ENCODE peak calls at places on chromosomes 1 and 21, in five cellular contexts. L is MM.1S, Z is transverse colon, N is left lung, X is sigmoid colon. Q is an unnamed sample. For H3K4me1, the result is how much of the 10 kb centered on the place peaks cover.

GRCh38 chr21:38223893-38224540 is 32.8 kb upstream of the KCNJ15 start:
- DNase-seq in N (no peak), L (no peak), X (no peak), Z (no peak), Q (peak)

GRCh38 chr21:22019766-22020165 is 1021.6 kb downstream of the NCAM2 start:
- DNase-seq in N (no peak), L (no peak), X (no peak), Z (no peak), Q (no peak)

GRCh38 chr21:26964379-26964778 is 2.5 kb downstream of the ADAMTS5 start:
- DNase-seq in L (no peak), X (peak), N (peak), Z (peak), Q (peak)

GRCh38 chr1:116763787-116764465 is 9.7 kb downstream of the CD2 start:
- DNase-seq in Z (peak), X (no peak), N (no peak), L (peak), Q (no peak)

GRCh38 chr1:116165572-116165971 is 54.4 kb downstream of the MAB21L3 start:
- DNase-seq in L (no peak), N (no peak), X (no peak), Z (no peak), Q (peak)

GRCh38 chr1:16167331-16168143 is 11.7 kb upstream of the EPHA2 start:
- DNase-seq in L (peak), Z (peak), N (peak), X (no peak), Q (peak)

GRCh38 chr1:42963378-42964005 is 4.8 kb upstream of the SLC2A1 start:
- DNase-seq in Z (no peak), X (no peak), L (no peak), N (no peak), Q (no peak)

GRCh38 chr1:78005755-78006154 is 1.0 kb downstream of the DNAJB4 start:
- DNase-seq in L (no peak), X (no peak), N (no peak), Z (peak), Q (no peak)

GRCh38 chr1:235758931-235759330 is 107.8 kb downstream of the LYST start:
- DNase-seq in X (no peak), L (no peak), N (no peak), Z (no peak), Q (no peak)

GRCh38 chr1:33372162-33372561 is 51.3 kb upstream of the A3GALT2 start:
- DNase-seq in Z (no peak), N (no peak), L (no peak), X (no peak), Q (no peak)

GRCh38 chr21:44845418-44846200 is 27.7 kb upstream of the SUMO3 start:
- DNase-seq in L (peak), N (peak), Z (peak), X (peak), Q (peak)

GRCh38 chr1:28112388-28113311 is 24.2 kb upstream of the EYA3 start:
- DNase-seq in X (no peak), Z (peak), N (no peak), L (peak), Q (no peak)

GRCh38 chr1:209434066-209434465 is 149.4 kb upstream of the CAMK1G start:
- DNase-seq in Z (no peak), X (no peak), L (peak), N (no peak), Q (no peak)

GRCh38 chr1:63087966-63088365 is 234.4 kb upstream of the FOXD3 start:
- DNase-seq in N (no peak), L (no peak), X (no peak), Z (no peak), Q (no peak)

GRCh38 chr1:206911064-206911663 is 10.6 kb downstream of the FCMR start:
- DNase-seq in N (no peak), X (no peak), Z (no peak), L (peak), Q (peak)

GRCh38 chr1:76770979-76771378 is 96.3 kb upstream of the ST6GALNAC5 start:
- DNase-seq in Z (no peak), L (no peak), N (no peak), X (no peak), Q (no peak)

GRCh38 chr1:202811296-202812175 is 782 bp downstream of the PCAT6 start:
- DNase-seq in X (peak), N (peak), L (no peak), Z (peak), Q (peak)

GRCh38 chr1:31483012-31483946 is 70.3 kb downstream of the SERINC2 start:
- DNase-seq in X (peak), Z (peak), L (no peak), N (no peak), Q (peak)

GRCh38 chr21:14815001-14815400 is 249.8 kb downstream of the NRIP1 start:
- DNase-seq in N (no peak), L (no peak), X (no peak), Z (no peak), Q (no peak)

GRCh38 chr1:160862151-160863061 is at the start of gene CD244:
- DNase-seq in L (no peak), Z (peak), X (no peak), N (peak), Q (peak)

GRCh38 chr1:66431999-66432398 is 102.0 kb upstream of the SGIP1 start:
- DNase-seq in L (peak), X (no peak), N (no peak), Z (no peak), Q (no peak)

GRCh38 chr1:167126317-167126716 is 32.4 kb downstream of the STYXL2 start:
- DNase-seq in L (no peak), N (peak), Z (no peak), X (no peak), Q (no peak)

GRCh38 chr1:111841189-111841588 is 85.5 kb downstream of the DDX20 start:
- DNase-seq in L (no peak), Z (no peak), X (no peak), N (no peak), Q (no peak)

GRCh38 chr1:234515411-234515810 is 36.4 kb upstream of the TARBP1 start:
- DNase-seq in N (no peak), Z (no peak), X (no peak), L (no peak), Q (no peak)

GRCh38 chr1:235411489-235412486 is 44.6 kb downstream of the TBCE start:
- DNase-seq in L (no peak), Z (peak), N (no peak), X (no peak), Q (peak)

GRCh38 chr1:1233567-1233892 is 1.5 kb downstream of the B3GALT6 start:
- DNase-seq in X (no peak), L (no peak), Z (no peak), N (no peak), Q (no peak)

GRCh38 chr1:156251527-156251926 is 3.7 kb upstream of the PAQR6 start:
- DNase-seq in X (no peak), L (no peak), N (no peak), Z (no peak), Q (no peak)

GRCh38 chr1:178192686-178193085 is 98.8 kb downstream of the RASAL2 start:
- DNase-seq in Z (peak), N (no peak), L (no peak), X (no peak), Q (peak)

GRCh38 chr1:205639567-205639966 is 7.8 kb upstream of the ELK4 start:
- DNase-seq in N (no peak), L (no peak), X (no peak), Z (no peak), Q (no peak)

GRCh38 chr1:59103457-59103856 is 193.4 kb upstream of the FGGY start:
- DNase-seq in X (no peak), N (no peak), Z (no peak), L (no peak), Q (no peak)

GRCh38 chr1:57319165-57319564 is 104.7 kb downstream of the DAB1 start:
- DNase-seq in L (no peak), Z (no peak), N (no peak), X (no peak), Q (no peak)

GRCh38 chr1:54301494-54301893 is 101.5 kb downstream of the MRPL37 start:
- DNase-seq in L (no peak), X (no peak), N (no peak), Z (no peak), Q (no peak)

GRCh38 chr1:241998950-241999495 is at the start of gene MAP1LC3C:
- DNase-seq in Z (no peak), N (no peak), X (no peak), L (no peak), Q (no peak)

GRCh38 chr1:47181095-47181954 is 8.5 kb downstream of the PDZK1IP1 start:
- DNase-seq in L (no peak), X (no peak), N (no peak), Z (no peak), Q (no peak)

GRCh38 chr21:38773108-38774061 is 32.3 kb upstream of the ETS2 start:
- DNase-seq in X (no peak), N (no peak), L (no peak), Z (no peak), Q (no peak)

GRCh38 chr1:230626274-230626673 is 16.0 kb upstream of the COG2 start:
- DNase-seq in X (no peak), L (no peak), Z (no peak), N (no peak), Q (no peak)

GRCh38 chr1:21383785-21384401 is 56.0 kb upstream of the NBPF3 start:
- DNase-seq in Z (no peak), N (no peak), X (no peak), L (peak), Q (no peak)
- TF ChIP-seq CTCF in Z (no peak), N (no peak), X (no peak), L (peak), Q (no peak)

GRCh38 chr1:96256391-96256790 is 465.2 kb upstream of the PTBP2 start:
- DNase-seq in Z (no peak), N (no peak), L (no peak), X (no peak), Q (no peak)
- H3K4me3 ChIP-seq in Z (no peak), N (no peak), L (no peak), X (no peak), Q (no peak)

GRCh38 chr1:26373281-26373680 is 731 bp upstream of the ZNF683 start:
- DNase-seq in N (no peak), L (no peak), X (no peak), Z (no peak), Q (no peak)
- H3K4me1 ChIP-seq in N (under half), L (under half), X (under half), Z (under half), Q (under half)

GRCh38 chr21:36859744-36860501 is 106.5 kb downstream of the HLCS start:
- DNase-seq in L (peak), X (peak), Z (peak), N (peak), Q (peak)
- TF ChIP-seq CTCF in L (no peak), X (no peak), Z (no peak), N (no peak), Q (no peak)

GRCh38 chr1:228478326-228478725 is 8.9 kb upstream of the RNF187 start:
- DNase-seq in Z (no peak), L (no peak), X (peak), N (no peak), Q (no peak)

GRCh38 chr1:228477263-228477662 is 9.9 kb upstream of the RNF187 start:
- DNase-seq in X (no peak), Z (no peak), N (no peak), L (no peak), Q (no peak)

GRCh38 chr1:228483789-228484188 is 3.4 kb upstream of the RNF187 start:
- DNase-seq in N (no peak), L (no peak), Z (no peak), X (no peak), Q (no peak)

GRCh38 chr1:228474507-228474906 is 12.7 kb upstream of the RNF187 start:
- DNase-seq in X (no peak), L (no peak), N (no peak), Z (no peak), Q (no peak)

DNA sequence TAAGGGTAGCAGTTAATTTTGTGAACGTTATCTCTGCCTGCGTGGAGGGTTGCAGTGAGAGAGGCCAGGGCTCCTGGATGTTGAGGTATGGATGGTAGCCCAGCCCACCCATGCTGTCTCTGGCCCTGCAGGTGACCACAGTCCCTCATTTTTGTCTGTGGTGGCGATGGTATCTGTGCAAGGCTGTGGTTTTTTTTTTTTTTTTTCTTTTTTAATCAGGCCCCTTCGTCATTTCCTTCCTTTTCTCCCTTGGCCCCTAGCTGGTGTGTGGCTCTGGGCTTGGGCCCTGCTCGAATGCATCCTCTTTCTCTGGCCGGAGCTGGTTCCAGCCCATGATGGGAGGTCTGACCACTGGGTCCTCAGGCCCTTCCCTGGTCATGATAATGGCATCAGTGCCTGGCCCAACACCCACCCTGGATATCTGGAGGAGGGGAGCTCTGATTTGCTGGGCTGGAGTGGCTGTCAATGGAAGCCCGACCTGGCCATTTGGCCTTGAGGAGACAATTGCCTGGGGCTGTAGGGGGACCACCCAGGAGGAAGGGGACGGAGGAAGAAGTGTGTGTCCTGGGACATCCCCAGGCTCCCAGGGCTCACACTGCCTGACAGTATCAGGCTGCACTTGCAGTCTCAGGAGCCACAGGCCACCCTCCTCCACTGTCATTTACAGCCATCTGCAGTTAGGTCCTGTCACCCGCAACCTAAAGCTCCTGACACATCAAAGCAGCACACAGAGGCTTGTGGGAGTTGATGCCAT is 8.1 kb upstream of the RNF187 start:
- DNase-seq in N (peak), Z (no peak), L (peak), X (peak), Q (no peak)
- H3K4me3 ChIP-seq in N (no peak), Z (no peak), L (peak), X (no peak), Q (no peak)

DNA sequence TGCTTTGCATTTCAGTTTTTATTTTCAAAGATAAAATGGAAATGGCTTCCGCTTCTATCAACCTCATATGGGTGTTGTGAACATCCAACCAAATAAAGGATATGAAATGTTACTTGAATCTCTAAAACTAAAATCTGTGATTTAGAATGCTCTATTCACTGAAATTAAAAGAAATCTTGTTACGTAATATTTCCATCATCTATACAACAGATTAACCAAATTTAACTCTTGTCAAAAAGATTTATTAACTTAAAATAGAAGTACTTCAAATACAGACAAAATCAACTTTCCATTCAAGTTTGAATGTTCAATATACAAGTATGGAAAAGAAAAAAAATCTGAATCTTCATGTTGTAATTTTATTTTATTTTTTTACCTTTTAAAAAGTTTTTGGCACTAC is 18.7 kb downstream of the PRPF38A start:
- DNase-seq in Z (no peak), N (no peak), L (no peak), X (no peak), Q (no peak)
- H3K4me1 ChIP-seq in Z (under half), N (under half), L (under half), X (under half), Q (under half)

GRCh38 chr1:6440198-6441126 is 15.9 kb downstream of the ESPN start:
- DNase-seq in N (peak), X (no peak), L (peak), Z (peak), Q (peak)
- TF ChIP-seq CTCF in N (no peak), X (no peak), L (peak), Z (peak), Q (peak)